ENCODE peak calls at places on chromosomes 12 and 14, in ten cellular contexts. T is NCI-H1092 treated with DMSO at 0.1 percent for 48 hours, Y is AG08395, H is T-helper 9 cell, E is AG04450, R is nephron progenitor cell, Z is foreskin fibroblast, G is Daoy, K is HTR-8/SVneo, U is MV-4-11. W is an unnamed sample.

GRCh38 chr12:3035815-3036702 is 41.1 kb upstream of the TSPAN9 start:
- DNase-seq in T (no peak), Y (peak), K (no peak), G (no peak), H (no peak), E (no peak), U (no peak), Z (no peak), R (no peak), W (no peak)

GRCh38 chr14:55434805-55435174 is 5.6 kb downstream of the TBPL2 start:
- DNase-seq in U (no peak), E (no peak), K (no peak), Y (no peak), G (no peak), Z (no peak), T (no peak), R (no peak), H (no peak), W (no peak)

GRCh38 chr14:61894452-61895077 is 132.3 kb downstream of the SNAPC1 start:
- DNase-seq in G (peak), K (peak), H (peak), T (peak), R (peak), U (peak), Y (peak), Z (peak), E (peak), W (peak)

GRCh38 chr12:32305163-32305562 is 94.2 kb upstream of the FGD4 start:
- DNase-seq in E (no peak), G (no peak), H (no peak), Z (no peak), Y (peak), K (no peak), T (peak), R (no peak), U (no peak), W (no peak)

GRCh38 chr12:49253033-49253623 is 11.8 kb upstream of the TUBA1C start:
- DNase-seq in Y (no peak), E (no peak), H (no peak), T (no peak), G (peak), U (no peak), K (peak), R (no peak), Z (no peak), W (no peak)

GRCh38 chr14:50631408-50631821 is 36.7 kb downstream of the SAV1 start:
- DNase-seq in E (no peak), H (no peak), T (no peak), Y (peak), G (peak), U (no peak), Z (no peak), K (no peak), R (no peak), W (no peak)

GRCh38 chr12:113119980-113120669 is 15.4 kb downstream of the RASAL1 start:
- DNase-seq in K (no peak), G (no peak), U (no peak), E (no peak), Z (no peak), Y (no peak), T (no peak), R (no peak), H (no peak), W (no peak)

GRCh38 chr14:54805080-54805479 is 97.5 kb downstream of the GCH1 start:
- DNase-seq in E (no peak), R (no peak), T (no peak), Y (no peak), G (no peak), Z (no peak), H (no peak), K (no peak), U (no peak), W (no peak)

GRCh38 chr12:77599782-77600491 is 230.8 kb upstream of the NAV3 start:
- DNase-seq in G (no peak), Z (no peak), R (no peak), U (no peak), Y (no peak), K (no peak), H (no peak), T (no peak), E (no peak), W (no peak)

GRCh38 chr12:132327351-132328171 is 1.8 kb downstream of the GALNT9 start:
- DNase-seq in Z (peak), G (peak), Y (peak), T (no peak), H (no peak), R (peak), U (peak), K (peak), E (peak), W (no peak)

GRCh38 chr14:45610303-45610702 is 357.3 kb upstream of the MIS18BP1 start:
- DNase-seq in G (no peak), T (no peak), U (no peak), H (no peak), Y (no peak), Z (no peak), E (no peak), K (no peak), R (no peak), W (no peak)

GRCh38 chr14:32244404-32244803 is 41.3 kb upstream of the RNU6-8 start:
- DNase-seq in U (no peak), E (no peak), R (no peak), H (no peak), Z (no peak), T (no peak), Y (peak), K (no peak), G (no peak), W (no peak)

GRCh38 chr12:96989916-96990315 is 82.9 kb downstream of the NEDD1 start:
- DNase-seq in R (peak), E (no peak), T (no peak), G (peak), Y (no peak), K (peak), U (peak), H (no peak), Z (no peak), W (peak)

GRCh38 chr14:85391892-85392291 is 138.1 kb upstream of the FLRT2 start:
- DNase-seq in G (no peak), H (no peak), K (no peak), E (no peak), Z (no peak), T (no peak), Y (no peak), U (no peak), R (no peak), W (no peak)

GRCh38 chr12:44750468-44750867 is 125.6 kb downstream of the NELL2 start:
- DNase-seq in G (peak), U (no peak), E (no peak), H (no peak), T (no peak), K (no peak), R (no peak), Z (no peak), Y (no peak), W (no peak)

GRCh38 chr14:99318091-99318958 is 46.3 kb upstream of the BCL11B start:
- DNase-seq in Y (no peak), U (no peak), G (no peak), E (no peak), H (no peak), T (peak), Z (no peak), K (no peak), R (peak), W (no peak)

GRCh38 chr14:100826371-100827139 is 637 bp downstream of the MEG3 start:
- DNase-seq in T (no peak), Y (no peak), R (no peak), U (no peak), G (no peak), E (no peak), H (no peak), K (no peak), Z (no peak), W (no peak)

GRCh38 chr14:100524233-100524932 is 62.8 kb downstream of the BEGAIN start:
- DNase-seq in Y (no peak), U (no peak), H (no peak), R (peak), T (no peak), Z (no peak), G (peak), E (no peak), K (no peak), W (peak)

W was measured in WTC11.